ENCODE peak calls at places on chromosome 20, in seven cellular contexts. B is IMR-90, F is H9, P is H1, K is mesenchymal stem cell, V is mesendoderm, M is trophoblast cell. U is an unnamed sample.

GRCh38 chr20:10947726-10948125 is 273.9 kb upstream of the JAG1 start:
- DNase-seq in B (no peak), F (no peak), V (no peak), K (no peak), M (no peak), P (no peak), U (no peak)

GRCh38 chr20:47127986-47128385 is 228.5 kb downstream of the ZMYND8 start:
- DNase-seq in M (no peak), F (no peak), V (peak), B (no peak), K (no peak), P (no peak), U (no peak)

GRCh38 chr20:19047040-19047950 is 165.1 kb upstream of the SLC24A3 start:
- DNase-seq in V (no peak), P (no peak), M (peak), B (no peak), F (no peak), K (no peak), U (no peak)

GRCh38 chr20:46951405-46951804 is 56.8 kb downstream of the EYA2 start:
- DNase-seq in M (no peak), B (peak), V (no peak), F (no peak), K (no peak), P (no peak), U (no peak)

GRCh38 chr20:16641511-16641910 is 68.3 kb upstream of the KIF16B start:
- DNase-seq in B (no peak), P (no peak), K (no peak), F (no peak), V (no peak), M (no peak), U (no peak)

GRCh38 chr20:32965581-32966373 is 38.5 kb downstream of the SUN5 start:
- DNase-seq in P (no peak), K (no peak), V (no peak), F (no peak), M (no peak), B (no peak), U (no peak)

GRCh38 chr20:8693709-8694108 is 375.2 kb upstream of the PLCB4 start:
- DNase-seq in K (peak), B (peak), F (no peak), V (no peak), P (no peak), M (peak), U (no peak)

GRCh38 chr20:7231303-7231702 is 463.8 kb downstream of the BMP2 start:
- DNase-seq in M (no peak), F (no peak), V (no peak), B (no peak), K (no peak), P (no peak), U (no peak)

GRCh38 chr20:13290724-13291123 is 69.7 kb downstream of the ISM1 start:
- DNase-seq in P (no peak), K (no peak), B (no peak), F (no peak), M (no peak), V (no peak), U (no peak)

GRCh38 chr20:36031806-36032205 is 63.4 kb downstream of the CNBD2 start:
- DNase-seq in F (no peak), P (no peak), M (no peak), K (no peak), B (no peak), V (no peak), U (no peak)

GRCh38 chr20:35991142-35991771 is 22.9 kb downstream of the CNBD2 start:
- DNase-seq in V (no peak), K (peak), F (no peak), P (no peak), B (peak), M (peak), U (no peak)

GRCh38 chr20:50373674-50374286 is 136.4 kb upstream of the PTPN1 start:
- DNase-seq in M (no peak), P (no peak), B (no peak), F (no peak), V (peak), K (no peak), U (no peak)

GRCh38 chr20:50582591-50583234 is 72.5 kb downstream of the PTPN1 start:
- DNase-seq in V (no peak), F (no peak), B (no peak), K (no peak), P (no peak), M (no peak), U (no peak)

GRCh38 chr20:25292176-25292891 is 44.4 kb downstream of the PYGB start:
- DNase-seq in M (no peak), B (no peak), V (no peak), K (no peak), P (no peak), F (no peak), U (no peak)

GRCh38 chr20:50267041-50267865 is 76.6 kb downstream of the CEBPB start:
- DNase-seq in V (no peak), P (no peak), M (no peak), K (no peak), B (peak), F (peak), U (no peak)

GRCh38 chr20:47334022-47334551 is 22.4 kb downstream of the ZMYND8 start:
- DNase-seq in B (peak), M (no peak), P (no peak), F (no peak), V (no peak), K (peak), U (no peak)

GRCh38 chr20:4886771-4887527 is 114.4 kb downstream of the SLC23A2 start:
- DNase-seq in K (no peak), M (no peak), B (no peak), F (no peak), P (no peak), V (no peak), U (no peak)

GRCh38 chr20:46814366-46815232 is 80.0 kb upstream of the EYA2 start:
- DNase-seq in B (peak), V (peak), F (peak), M (peak), K (peak), P (no peak), U (peak)

GRCh38 chr20:51135926-51136325 is 113.0 kb upstream of the KCNG1 start:
- DNase-seq in K (no peak), B (no peak), P (no peak), F (no peak), V (no peak), M (no peak), U (no peak)

GRCh38 chr20:16459019-16459700 is 114.1 kb downstream of the KIF16B start:
- DNase-seq in P (no peak), V (peak), B (peak), K (peak), F (no peak), M (no peak), U (no peak)

GRCh38 chr20:4220352-4220751 is 205.0 kb upstream of the RNF24 start:
- DNase-seq in P (no peak), F (no peak), K (no peak), M (no peak), B (no peak), V (no peak), U (no peak)

GRCh38 chr20:38294334-38294592 is 9.7 kb upstream of the BPI start:
- DNase-seq in B (no peak), K (no peak), F (no peak), M (no peak), V (no peak), P (no peak), U (no peak)

GRCh38 chr20:41123636-41124035 is 13.7 kb upstream of the PLCG1 start:
- DNase-seq in P (no peak), M (no peak), B (no peak), K (no peak), V (no peak), F (no peak), U (no peak)

GRCh38 chr20:353166-353565 is 6.3 kb downstream of the NRSN2 start:
- DNase-seq in M (no peak), V (no peak), F (no peak), K (no peak), B (no peak), P (no peak), U (no peak)

GRCh38 chr20:25251019-25251418 is 3.1 kb downstream of the PYGB start:
- DNase-seq in P (no peak), V (no peak), K (no peak), M (no peak), F (peak), B (no peak), U (no peak)

GRCh38 chr20:1330075-1330830 is 1.3 kb upstream of the SDCBP2 start:
- DNase-seq in V (no peak), F (no peak), P (no peak), B (no peak), M (no peak), K (no peak), U (no peak)

GRCh38 chr20:50837532-50838321 is 42.9 kb downstream of the BCAS4 start:
- DNase-seq in B (peak), K (no peak), V (no peak), F (no peak), P (no peak), M (peak), U (no peak)

DNA sequence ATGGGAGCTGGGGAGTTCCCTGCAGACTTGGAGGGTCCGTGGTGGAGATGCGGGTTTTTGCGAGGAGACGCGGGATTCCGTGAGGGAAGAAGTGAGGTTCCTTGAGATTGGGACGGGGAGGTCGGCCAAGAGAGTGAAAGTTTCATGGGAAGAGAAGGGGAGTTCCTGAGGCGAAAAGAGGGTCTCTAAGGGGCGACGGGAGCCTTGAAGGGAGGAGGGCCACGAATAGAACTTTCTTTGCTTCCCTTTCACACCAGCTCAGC is 521 bp downstream of the ACSS2 start:
- DNase-seq in B (no peak), K (peak), M (no peak), V (no peak), F (no peak), P (no peak), U (no peak)
- H2AK5ac ChIP-seq in B (peak), K (no peak), M (no peak), V (no peak), F (no peak), P (no peak), U (no peak)

GRCh38 chr20:2538931-2539330 is 2.6 kb downstream of the TMC2 start:
- DNase-seq in B (no peak), M (no peak), P (no peak), K (no peak), V (no peak), F (no peak), U (no peak)
- H3K4ac ChIP-seq in B (no peak), M (no peak), P (no peak), K (no peak), V (no peak), F (no peak), U (no peak)

GRCh38 chr20:44170796-44171410 is 16.1 kb downstream of the JPH2 start:
- DNase-seq in F (no peak), M (no peak), P (no peak), B (no peak), K (no peak), V (no peak), U (no peak)

GRCh38 chr20:44171775-44172571 is 15.0 kb downstream of the JPH2 start:
- DNase-seq in M (no peak), V (no peak), F (no peak), K (no peak), P (no peak), B (no peak), U (no peak)

GRCh38 chr20:44173846-44174245 is 13.1 kb downstream of the JPH2 start:
- DNase-seq in B (no peak), K (no peak), P (no peak), M (no peak), V (no peak), F (no peak), U (no peak)

GRCh38 chr20:44173116-44173515 is 13.9 kb downstream of the JPH2 start:
- DNase-seq in V (no peak), M (no peak), B (no peak), F (no peak), P (no peak), K (no peak), U (no peak)

GRCh38 chr20:44172572-44172950 is 14.4 kb downstream of the JPH2 start:
- DNase-seq in K (no peak), M (no peak), B (no peak), V (no peak), P (no peak), F (no peak), U (no peak)
- H2AK5ac ChIP-seq in K (no peak), M (no peak), B (no peak), V (no peak), P (no peak), F (no peak), U (no peak)

GRCh38 chr20:22768779-22769178 is 184.4 kb upstream of the FOXA2 start:
- DNase-seq in B (no peak), P (no peak), F (no peak), V (peak), M (peak), K (no peak), U (peak)
- H3K4ac ChIP-seq in B (no peak), P (no peak), F (no peak), V (no peak), M (no peak), K (no peak), U (no peak)

DNA sequence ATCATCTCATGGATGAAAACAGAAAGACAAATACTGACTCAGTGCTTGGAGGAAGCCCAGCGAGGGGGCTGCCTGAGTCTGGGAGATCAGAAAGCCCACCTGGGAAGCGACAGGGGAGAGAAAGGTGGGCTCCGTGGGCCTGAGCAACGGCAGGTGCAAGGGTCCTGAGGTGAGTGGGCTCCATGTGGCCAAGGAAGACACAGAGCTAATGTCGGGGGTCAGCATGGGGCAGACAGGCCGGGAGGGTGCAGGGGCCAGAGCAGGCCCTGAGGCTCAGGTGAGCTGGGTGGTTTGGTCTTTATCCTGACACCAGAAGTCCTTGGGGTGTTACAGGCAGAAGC is 18.8 kb downstream of the APCDD1L start:
- DNase-seq in M (no peak), K (no peak), V (no peak), B (no peak), P (no peak), F (peak), U (no peak)
- H2AK5ac ChIP-seq in M (no peak), K (no peak), V (no peak), B (no peak), P (peak), F (no peak), U (peak)